ENCODE peak calls at places on chromosome 16, in nine cellular contexts. C is OCI-LY7, Z is endothelial cell, L is GM23338, A is uterus, K is upper lobe of right lung, M is mucosa of descending colon, U is transverse colon, D is IMR-90. I is an unnamed sample.

GRCh38 chr16:62638324-62638911 is 602.2 kb upstream of the CDH8 start:
- DNase-seq in C (no peak), Z (no peak), L (no peak), A (no peak), K (no peak), M (no peak), U (no peak), D (no peak), I (no peak)

GRCh38 chr16:20901441-20902112 is 1.0 kb downstream of the LYRM1 start:
- DNase-seq in C (peak), Z (peak), L (peak), A (peak), K (peak), M (peak), U (peak), D (peak), I (peak)

GRCh38 chr16:82248257-82248656 is 78.2 kb upstream of the MPHOSPH6 start:
- DNase-seq in C (no peak), Z (no peak), L (no peak), A (no peak), K (no peak), M (no peak), U (no peak), D (no peak), I (no peak)

GRCh38 chr16:2700786-2701185 is 18.5 kb downstream of the KCTD5 start:
- DNase-seq in C (no peak), Z (no peak), L (no peak), A (no peak), K (no peak), M (no peak), U (no peak), D (no peak), I (no peak)

GRCh38 chr16:14307623-14308356 is 236.7 kb downstream of the MRTFB start:
- DNase-seq in C (peak), Z (no peak), L (peak), A (no peak), K (no peak), M (no peak), U (no peak), D (no peak), I (no peak)

GRCh38 chr16:77236063-77236511 is 36.9 kb downstream of the SYCE1L start:
- DNase-seq in C (peak), Z (peak), L (peak), A (peak), K (peak), M (peak), U (peak), D (peak), I (peak)

GRCh38 chr16:10738231-10739077 is 5.2 kb upstream of the NUBP1 start:
- DNase-seq in C (peak), Z (no peak), L (peak), A (peak), K (no peak), M (no peak), U (peak), D (peak), I (no peak)

GRCh38 chr16:12573300-12573699 is 230.4 kb downstream of the CPPED1 start:
- DNase-seq in C (peak), Z (no peak), L (no peak), A (no peak), K (no peak), M (peak), U (peak), D (no peak), I (no peak)

GRCh38 chr16:19696312-19696711 is 21.7 kb downstream of the KNOP1 start:
- DNase-seq in C (no peak), Z (no peak), L (no peak), A (peak), K (peak), M (peak), U (peak), D (peak), I (no peak)

GRCh38 chr16:81564368-81565060 is 119.9 kb downstream of the CMIP start:
- DNase-seq in C (no peak), Z (no peak), L (no peak), A (no peak), K (no peak), M (no peak), U (no peak), D (no peak), I (no peak)

GRCh38 chr16:25734473-25735100 is 42.8 kb downstream of the HS3ST4 start:
- DNase-seq in C (no peak), Z (no peak), L (no peak), A (no peak), K (no peak), M (no peak), U (no peak), D (no peak), I (no peak)

GRCh38 chr16:30557950-30558788 is at the start of gene ZNF764:
- DNase-seq in C (peak), Z (peak), L (peak), A (peak), K (peak), M (peak), U (peak), D (peak), I (peak)
- TF ChIP-seq CTCF in C (peak), Z (no peak), L (no peak), A (peak), K (peak), M (no peak), U (no peak), D (no peak), I (no peak)

GRCh38 chr16:86763819-86764218 is 185.5 kb downstream of the FOXL1 start:
- DNase-seq in C (no peak), Z (no peak), L (no peak), A (no peak), K (no peak), M (no peak), U (no peak), D (no peak), I (no peak)
- TF ChIP-seq CTCF in C (no peak), Z (no peak), L (no peak), A (no peak), K (no peak), M (no peak), U (no peak), D (no peak), I (no peak)

GRCh38 chr16:22321340-22322001 is 24.3 kb downstream of the POLR3E start:
- DNase-seq in C (peak), Z (peak), L (peak), A (peak), K (peak), M (peak), U (peak), D (peak), I (no peak)
- TF ChIP-seq CTCF in C (peak), Z (peak), L (peak), A (peak), K (peak), M (peak), U (peak), D (peak), I (no peak)

DNA sequence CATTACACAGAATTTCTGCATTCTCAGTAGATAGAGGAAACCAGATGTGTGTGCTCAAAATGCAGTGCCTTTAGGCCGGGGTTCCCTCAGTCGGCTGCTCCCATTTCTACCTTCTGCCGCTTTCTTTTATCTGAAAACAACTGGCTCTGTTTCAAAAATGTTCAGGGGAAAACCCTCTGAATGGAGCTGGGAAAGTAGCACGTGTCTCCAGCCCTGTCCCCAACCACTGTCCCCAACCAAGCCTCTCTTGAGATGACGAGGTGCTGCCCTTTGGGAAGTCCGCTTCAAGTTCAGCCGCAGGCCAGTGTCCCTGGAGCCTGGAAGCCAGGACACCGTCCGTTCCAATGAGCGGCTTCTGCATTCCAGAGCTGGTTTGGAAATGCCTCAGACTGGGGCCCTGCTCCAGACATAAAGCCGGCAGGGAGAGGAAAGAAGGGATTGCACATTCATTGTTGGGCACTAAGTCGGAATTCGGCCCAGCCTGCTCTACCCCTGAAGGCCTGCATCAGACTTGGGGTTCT is 111.2 kb downstream of the BANP start:
- DNase-seq in C (no peak), Z (no peak), L (no peak), A (peak), K (no peak), M (no peak), U (no peak), D (peak), I (no peak)
- TF ChIP-seq CTCF in C (no peak), Z (no peak), L (no peak), A (no peak), K (no peak), M (no peak), U (no peak), D (no peak), I (no peak)

GRCh38 chr16:4350787-4351659 is at the start of gene PAM16:
- DNase-seq in C (peak), Z (peak), L (peak), A (peak), K (peak), M (peak), U (peak), D (peak), I (peak)
- TF ChIP-seq CTCF in C (peak), Z (no peak), L (no peak), A (peak), K (no peak), M (no peak), U (no peak), D (no peak), I (no peak)

DNA sequence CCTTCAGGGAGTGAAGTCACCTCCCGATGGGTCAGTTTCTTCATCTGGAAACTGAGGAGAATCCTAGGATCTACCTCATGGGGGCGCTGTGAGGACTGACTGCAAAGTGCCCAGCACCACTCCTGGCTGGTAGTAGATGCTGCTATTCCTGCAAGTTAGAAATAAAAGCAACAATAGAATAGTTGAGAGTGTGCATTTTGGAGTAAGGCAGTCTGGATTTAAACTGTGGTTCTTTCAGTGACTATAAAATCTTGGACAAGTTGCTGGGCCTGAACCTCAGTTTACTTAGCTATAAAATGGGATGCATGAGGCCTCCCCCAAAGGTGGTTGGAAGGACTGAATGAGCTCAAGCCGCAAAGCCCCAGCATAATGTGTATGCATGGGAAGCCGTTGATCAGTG is 70.6 kb downstream of the CYB5B start:
- DNase-seq in C (peak), Z (peak), L (peak), A (no peak), K (no peak), M (peak), U (peak), D (no peak), I (no peak)
- TF ChIP-seq CTCF in C (peak), Z (peak), L (peak), A (no peak), K (peak), M (no peak), U (no peak), D (no peak), I (no peak)